ENCODE peak calls at places on chromosome X, in eight cellular contexts. U is brain microvascular endothelial cell; P is HS-5; I is M059J; W is NCI-H1436; H is activated naive CD8-positive, alpha-beta T cell treated with anti-CD3 and anti-CD28 coated beads, Interleukin-2, amount 10 ng/mL, durations not matched to agents 7 days and 5 days; K is stimulated activated CD4-positive, alpha-beta T cell treated with anti-CD3 and anti-CD28 coated beads, Interleukin-15, amount 100 ng/mL, for 1 hour; O is H9. F is an unnamed sample.

GRCh38 chrX:110032534-110033161 is 29.7 kb downstream of the TMEM164 start:
- DNase-seq in U (no peak), P (no peak), I (peak), W (peak), H (no peak), K (no peak), O (no peak), F (no peak)

GRCh38 chrX:152231106-152231505 is 92.7 kb upstream of the MAGEA10 start:
- DNase-seq in U (no peak), P (no peak), I (no peak), W (no peak), H (no peak), K (no peak), O (no peak), F (no peak)

GRCh38 chrX:37785569-37785968 is 5.7 kb downstream of the CYBB start:
- DNase-seq in U (no peak), P (no peak), I (peak), W (no peak), H (no peak), K (no peak), O (no peak), F (no peak)

GRCh38 chrX:13659057-13659456 is 6.1 kb downstream of the TCEANC start:
- DNase-seq in U (peak), P (peak), I (no peak), W (no peak), H (no peak), K (no peak), O (no peak), F (no peak)

GRCh38 chrX:39596437-39596836 is 501.3 kb downstream of the BCOR start:
- DNase-seq in U (no peak), P (no peak), I (no peak), W (no peak), H (no peak), K (no peak), O (no peak), F (no peak)

GRCh38 chrX:21479695-21480280 is 105.6 kb downstream of the CNKSR2 start:
- DNase-seq in U (peak), P (peak), I (peak), W (peak), H (peak), K (no peak), O (no peak), F (no peak)

GRCh38 chrX:47514553-47515235 is 31.7 kb upstream of the ZNF41 start:
- DNase-seq in U (peak), P (peak), I (peak), W (no peak), H (no peak), K (no peak), O (no peak), F (no peak)

GRCh38 chrX:81174286-81174685 is 27.4 kb downstream of the HMGN5 start:
- DNase-seq in U (no peak), P (no peak), I (peak), W (no peak), H (no peak), K (no peak), O (no peak), F (no peak)

GRCh38 chrX:71017396-71017939 is 50.7 kb downstream of the SNX12 start:
- DNase-seq in U (peak), P (no peak), I (peak), W (no peak), H (no peak), K (no peak), O (no peak), F (no peak)